ENCODE peak calls at places on chromosomes 16 and 17, in six cellular contexts. P is AG09309, R is fibroblast of lung, N is DND-41, Q is natural killer cell, J is transverse colon. U is an unnamed sample.

GRCh38 chr16:15970202-15970601 is 20.8 kb downstream of the ABCC1 start:
- DNase-seq in P (no peak), R (no peak), N (no peak), Q (no peak), J (no peak), U (no peak)

GRCh38 chr16:27720731-27721547 is 171.0 kb downstream of the KATNIP start:
- DNase-seq in P (no peak), R (no peak), N (no peak), Q (no peak), J (no peak), U (no peak)

GRCh38 chr16:29694384-29695195 is 15.6 kb downstream of the QPRT start:
- DNase-seq in P (no peak), R (peak; percentile 79), N (no peak), Q (no peak), J (no peak), U (no peak)

GRCh38 chr17:82495844-82496528 is 23.5 kb upstream of the FOXK2 start:
- DNase-seq in P (no peak), R (no peak), N (peak; percentile 35), Q (no peak), J (peak; percentile 50), U (no peak)

GRCh38 chr16:87213536-87213935 is 103.7 kb downstream of the C16orf95 start:
- DNase-seq in P (no peak), R (no peak), N (no peak), Q (no peak), J (no peak), U (no peak)

GRCh38 chr16:75065149-75065807 is 51.3 kb downstream of the LDHD start:
- DNase-seq in P (no peak), R (no peak), N (peak; percentile 79), Q (peak; percentile 62), J (peak; percentile 53), U (no peak)

GRCh38 chr16:81647527-81647926 is 131.6 kb upstream of the PLCG2 start:
- DNase-seq in P (no peak), R (peak; percentile 29), N (no peak), Q (no peak), J (no peak), U (no peak)

GRCh38 chr17:16288860-16289571 is 64.3 kb downstream of the CENPV start:
- DNase-seq in P (no peak), R (no peak), N (no peak), Q (no peak), J (no peak), U (no peak)

GRCh38 chr17:381941-382643 is 29.5 kb upstream of the RPH3AL start:
- DNase-seq in P (no peak), R (no peak), N (no peak), Q (no peak), J (no peak), U (no peak)

GRCh38 chr17:18031955-18032354 is 7.0 kb downstream of the ATPAF2 start:
- DNase-seq in P (no peak), R (peak; percentile 60), N (no peak), Q (no peak), J (no peak), U (no peak)

DNA sequence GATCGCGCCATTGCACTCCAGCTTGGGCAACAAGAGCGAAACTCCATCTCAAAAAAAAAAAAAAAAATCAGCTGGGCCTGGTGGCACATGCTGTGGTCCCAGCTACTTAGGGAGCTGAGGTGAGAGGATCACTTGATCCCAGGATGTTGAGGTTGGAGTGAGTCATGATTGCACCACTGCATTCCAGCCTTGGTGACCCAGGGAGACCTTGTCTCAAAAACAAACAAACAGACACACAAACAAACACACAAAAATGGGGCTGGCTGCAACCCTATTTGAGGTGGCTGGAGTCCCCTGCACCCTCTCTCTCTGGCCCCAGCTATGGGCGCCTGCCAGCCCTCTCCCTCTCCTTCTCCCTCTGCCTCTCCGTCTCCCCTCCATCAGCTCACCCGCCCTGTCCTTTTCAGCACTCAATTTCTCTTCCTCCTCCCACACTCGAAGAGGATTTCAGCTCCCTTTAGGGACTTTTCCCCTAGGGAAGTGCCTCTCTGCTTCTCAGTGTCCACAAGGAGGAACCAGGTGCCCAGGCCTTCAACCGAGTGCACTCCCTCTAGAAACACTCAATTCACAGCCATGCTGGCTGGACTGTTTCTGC is 17.5 kb upstream of the TFAP4 start:
- DNase-seq in P (no peak), R (peak; percentile 70), N (no peak), Q (no peak), J (no peak), U (no peak)
- TF ChIP-seq CTCF in P (peak; percentile 48), R (peak; percentile 28), N (no peak), Q (no peak), J (no peak), U (no peak)

GRCh38 chr17:1908699-1909309 is 79.0 kb downstream of the RPA1 start:
- DNase-seq in P (peak; percentile 37), R (peak; percentile 85), N (peak; percentile 44), Q (no peak), J (peak; percentile 57), U (no peak)
- TF ChIP-seq CTCF in P (peak; percentile 82), R (peak; percentile 81), N (peak; percentile 66), Q (no peak), J (peak; percentile 63), U (peak; percentile 53)

GRCh38 chr16:88681084-88681680 is 5.1 kb downstream of the SNAI3 start:
- DNase-seq in P (no peak), R (no peak), N (no peak), Q (no peak), J (peak; percentile 83), U (no peak)
- TF ChIP-seq CTCF in P (peak; percentile 9), R (no peak), N (peak; percentile 47), Q (no peak), J (peak; percentile 53), U (no peak)

GRCh38 chr17:81399481-81400153 is 4.4 kb downstream of the BAHCC1 start:
- DNase-seq in P (no peak), R (no peak), N (peak; percentile 33), Q (no peak), J (no peak), U (no peak)

GRCh38 chr17:81401727-81402529 is 6.7 kb downstream of the BAHCC1 start:
- DNase-seq in P (no peak), R (peak; percentile 51), N (peak; percentile 21), Q (no peak), J (peak; percentile 55), U (no peak)

GRCh38 chr17:81398855-81399451 is 3.7 kb downstream of the BAHCC1 start:
- DNase-seq in P (no peak), R (peak; percentile 54), N (peak; percentile 12), Q (no peak), J (no peak), U (no peak)

GRCh38 chr17:81400939-81401726 is 5.9 kb downstream of the BAHCC1 start:
- DNase-seq in P (no peak), R (peak; percentile 71), N (no peak), Q (no peak), J (no peak), U (no peak)

GRCh38 chr17:81400154-81400938 is 5.1 kb downstream of the BAHCC1 start:
- DNase-seq in P (no peak), R (peak; percentile 69), N (peak; percentile 15), Q (no peak), J (no peak), U (no peak)
- TF ChIP-seq CTCF in P (no peak), R (no peak), N (no peak), Q (no peak), J (no peak), U (no peak)

DNA sequence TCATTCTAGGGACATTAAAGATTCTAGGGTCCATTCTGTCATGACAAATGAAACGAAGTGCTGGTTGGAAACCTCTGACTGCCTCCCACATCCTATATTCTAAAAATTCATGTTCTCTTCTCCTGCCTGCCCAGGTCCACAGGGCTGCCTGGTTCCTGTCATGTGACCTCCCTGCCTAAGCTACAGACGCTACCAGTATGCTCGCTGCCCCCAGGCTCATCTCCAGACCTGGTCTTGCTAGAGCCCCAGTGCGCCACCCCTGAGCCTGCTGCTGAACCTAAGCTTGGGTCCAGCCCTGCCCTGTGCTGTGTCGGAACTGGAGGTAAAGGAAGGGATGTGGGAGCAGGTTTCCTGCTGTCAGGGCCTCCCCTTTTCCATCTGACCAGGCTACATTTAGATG is 231.6 kb upstream of the CDH5 start:
- DNase-seq in P (no peak), R (no peak), N (no peak), Q (no peak), J (no peak), U (no peak)
- TF ChIP-seq CTCF in P (no peak), R (no peak), N (no peak), Q (no peak), J (no peak), U (no peak)

DNA sequence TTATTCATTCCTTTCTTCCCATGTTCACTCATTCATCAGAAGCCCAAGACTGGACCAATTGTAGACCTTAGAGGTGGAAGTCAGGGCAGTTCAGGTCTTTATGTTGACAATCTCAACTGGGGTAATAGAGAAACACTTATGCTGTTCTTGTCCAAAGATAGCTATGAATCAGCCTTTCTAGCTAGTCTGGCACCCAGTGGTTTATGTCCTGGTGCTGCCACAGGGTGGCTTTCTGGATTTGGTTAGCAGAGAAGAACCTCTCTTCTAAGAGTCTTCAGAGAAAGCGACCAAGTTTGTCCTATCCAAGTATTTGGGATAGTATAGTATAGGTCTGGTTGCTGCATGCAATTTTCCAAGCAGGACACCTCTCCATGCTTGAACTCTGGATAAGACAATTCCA is 83.3 kb downstream of the NOG start:
- DNase-seq in P (no peak), R (no peak), N (no peak), Q (no peak), J (no peak), U (no peak)
- TF ChIP-seq CTCF in P (peak; percentile 32), R (no peak), N (peak; percentile 28), Q (no peak), J (no peak), U (no peak)

U was measured in mesothelial cell of epicardium.